ENCODE peak calls at places on chromosome 5, in eight cellular contexts. M is breast epithelium, S is body of pancreas, U is GM23248, Y is GM23338, X is SJSA1, R is endothelial cell of umbilical vein, W is dorsolateral prefrontal cortex. L is an unnamed sample.

GRCh38 chr5:39423331-39423751 is 1.4 kb downstream of the DAB2 start:
- DNase-seq in M (no peak), S (no peak), U (peak), Y (peak), X (peak), R (peak), W (no peak), L (no peak)

GRCh38 chr5:1315709-1316587 is 21.1 kb upstream of the TERT start:
- DNase-seq in M (peak), S (peak), U (peak), Y (peak), X (no peak), R (no peak), W (no peak), L (no peak)

GRCh38 chr5:134111741-134112647 is 2.5 kb upstream of the TCF7 start:
- DNase-seq in M (no peak), S (no peak), U (peak), Y (no peak), X (peak), R (no peak), W (no peak), L (no peak)

GRCh38 chr5:115147052-115147451 is 22.7 kb downstream of the TRIM36 start:
- DNase-seq in M (no peak), S (no peak), U (no peak), Y (no peak), X (no peak), R (no peak), W (no peak), L (no peak)

GRCh38 chr5:6402939-6403338 is 24.6 kb upstream of the MED10 start:
- DNase-seq in M (no peak), S (no peak), U (no peak), Y (no peak), X (no peak), R (no peak), W (no peak), L (no peak)

GRCh38 chr5:150507283-150508020 is 479 bp upstream of the NDST1 start:
- DNase-seq in M (no peak), S (peak), U (no peak), Y (no peak), X (no peak), R (no peak), W (no peak), L (no peak)

GRCh38 chr5:23893561-23893960 is 386.2 kb downstream of the PRDM9 start:
- DNase-seq in M (no peak), S (no peak), U (no peak), Y (no peak), X (no peak), R (no peak), W (no peak), L (no peak)

GRCh38 chr5:137575847-137576246 is 76.7 kb upstream of the SPOCK1 start:
- DNase-seq in M (no peak), S (no peak), U (peak), Y (no peak), X (no peak), R (peak), W (no peak), L (no peak)

GRCh38 chr5:77425998-77426659 is 66.0 kb downstream of the WDR41 start:
- DNase-seq in M (no peak), S (no peak), U (no peak), Y (no peak), X (no peak), R (no peak), W (no peak), L (no peak)

GRCh38 chr5:116472274-116472673 is 102.3 kb downstream of the SEMA6A start:
- DNase-seq in M (no peak), S (no peak), U (no peak), Y (no peak), X (no peak), R (no peak), W (no peak), L (no peak)

GRCh38 chr5:175321927-175322532 is 122.0 kb downstream of the DRD1 start:
- DNase-seq in M (no peak), S (no peak), U (peak), Y (peak), X (peak), R (no peak), W (no peak), L (no peak)

GRCh38 chr5:139543423-139543991 is 17.6 kb upstream of the UBE2D2 start:
- DNase-seq in M (no peak), S (peak), U (peak), Y (peak), X (no peak), R (peak), W (peak), L (peak)

GRCh38 chr5:95962785-95963184 is 1.1 kb upstream of the ELL2 start:
- DNase-seq in M (no peak), S (peak), U (no peak), Y (peak), X (peak), R (no peak), W (no peak), L (no peak)

GRCh38 chr5:143562935-143563334 is 159.4 kb upstream of the NR3C1 start:
- DNase-seq in M (peak), S (peak), U (peak), Y (no peak), X (no peak), R (peak), W (no peak), L (no peak)

GRCh38 chr5:142450419-142450818 is 125.6 kb upstream of the SPRY4 start:
- DNase-seq in M (no peak), S (no peak), U (no peak), Y (no peak), X (no peak), R (no peak), W (no peak), L (no peak)

GRCh38 chr5:142459209-142459608 is 134.4 kb upstream of the SPRY4 start:
- DNase-seq in M (no peak), S (no peak), U (no peak), Y (no peak), X (no peak), R (no peak), W (no peak), L (no peak)

GRCh38 chr5:142455856-142456255 is 131.0 kb upstream of the SPRY4 start:
- DNase-seq in M (no peak), S (no peak), U (no peak), Y (no peak), X (no peak), R (no peak), W (no peak), L (no peak)

GRCh38 chr5:142453801-142454381 is 129.1 kb upstream of the SPRY4 start:
- DNase-seq in M (no peak), S (no peak), U (no peak), Y (no peak), X (no peak), R (no peak), W (no peak), L (no peak)
- H3K27ac ChIP-seq in M (no peak), S (no peak), U (no peak), Y (no peak), X (no peak), R (no peak), W (no peak), L (no peak)

GRCh38 chr5:32130865-32131264 is 43.3 kb downstream of the GOLPH3 start:
- DNase-seq in M (no peak), S (no peak), U (no peak), Y (no peak), X (no peak), R (no peak), W (no peak), L (no peak)

GRCh38 chr5:32126691-32127090 is 47.4 kb downstream of the GOLPH3 start:
- DNase-seq in M (no peak), S (no peak), U (no peak), Y (no peak), X (no peak), R (no peak), W (no peak), L (no peak)

GRCh38 chr5:32127759-32128158 is 46.4 kb downstream of the GOLPH3 start:
- DNase-seq in M (no peak), S (no peak), U (no peak), Y (peak), X (no peak), R (no peak), W (no peak), L (no peak)

GRCh38 chr5:32131604-32132003 is 42.5 kb downstream of the GOLPH3 start:
- DNase-seq in M (no peak), S (no peak), U (no peak), Y (no peak), X (no peak), R (no peak), W (no peak), L (no peak)

DNA sequence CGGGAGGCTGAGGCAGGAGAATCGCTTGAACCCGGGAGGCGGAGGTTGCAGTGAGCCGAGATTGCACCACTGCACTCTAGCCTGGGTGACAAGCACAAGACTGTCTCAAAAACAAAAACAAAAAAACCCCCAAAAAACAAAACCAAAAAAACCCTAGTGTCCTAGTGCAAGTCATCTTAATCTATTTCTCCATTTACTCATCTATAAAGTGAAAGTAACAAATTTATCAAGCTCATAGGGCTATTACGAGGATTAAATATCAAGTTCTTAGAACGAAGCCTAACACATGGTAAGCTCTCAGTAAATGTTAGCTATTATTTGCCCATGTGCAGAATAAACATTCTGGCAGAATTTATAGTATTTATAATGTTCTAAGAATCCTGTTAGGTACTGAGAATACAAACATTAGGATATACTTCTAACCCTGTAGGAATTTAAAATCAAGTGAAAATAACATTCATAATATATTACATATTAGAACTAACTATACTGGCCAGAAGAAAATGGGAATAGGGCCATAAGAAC is 45.0 kb downstream of the GOLPH3 start:
- DNase-seq in M (no peak), S (no peak), U (no peak), Y (no peak), X (no peak), R (no peak), W (no peak), L (no peak)
- H3K27ac ChIP-seq in M (no peak), S (no peak), U (peak), Y (peak), X (no peak), R (no peak), W (no peak), L (no peak)

GRCh38 chr5:79237735-79238560 is 2.0 kb downstream of the JMY start:
- DNase-seq in M (no peak), S (no peak), U (peak), Y (no peak), X (peak), R (no peak), W (no peak), L (no peak)

GRCh38 chr5:79235222-79235577 is 731 bp upstream of the JMY start:
- DNase-seq in M (no peak), S (no peak), U (peak), Y (no peak), X (no peak), R (no peak), W (no peak), L (no peak)

GRCh38 chr5:79236364-79236969 is 536 bp downstream of the JMY start:
- DNase-seq in M (peak), S (no peak), U (peak), Y (peak), X (no peak), R (no peak), W (no peak), L (no peak)

GRCh38 chr5:79235578-79236363 is at the start of gene JMY:
- DNase-seq in M (peak), S (peak), U (peak), Y (peak), X (peak), R (peak), W (peak), L (peak)

DNA sequence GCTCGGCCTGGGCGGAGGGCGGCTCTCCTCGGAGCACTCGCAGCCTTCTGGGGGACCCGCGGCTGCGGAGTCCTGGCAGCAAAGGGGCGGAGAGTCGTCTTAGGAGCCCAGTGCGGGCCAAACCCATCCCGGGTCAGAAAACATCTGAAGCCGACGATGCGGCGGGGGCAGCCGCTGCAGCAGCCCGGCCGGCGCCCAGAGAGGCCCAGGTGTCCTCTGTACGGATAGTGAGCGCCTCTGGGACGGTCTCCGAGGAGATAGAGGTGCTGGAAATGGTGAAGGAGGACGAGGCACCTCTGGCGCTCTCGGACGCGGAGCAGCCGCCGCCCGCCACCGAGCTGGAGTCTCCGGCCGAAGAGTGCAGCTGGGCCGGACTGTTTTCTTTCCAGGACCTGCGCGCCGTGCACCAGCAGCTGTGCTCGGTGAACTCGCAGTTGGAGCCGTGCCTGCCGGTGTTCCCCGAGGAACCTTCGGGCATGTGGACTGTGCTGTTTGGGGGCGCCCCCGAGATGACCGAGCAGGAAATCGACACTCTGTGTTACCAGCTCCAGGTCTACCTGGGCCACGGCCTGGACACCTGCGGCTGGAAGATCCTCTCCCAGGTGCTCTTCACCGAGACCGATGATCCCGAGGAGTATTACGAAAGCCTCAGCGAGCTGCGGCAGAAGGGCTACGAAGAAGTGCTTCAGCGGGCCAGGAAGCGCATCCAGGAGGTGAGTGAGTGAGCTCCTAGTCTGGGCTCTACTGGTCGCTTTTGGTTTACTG is 1.2 kb downstream of the JMY start:
- DNase-seq in M (peak), S (peak), U (peak), Y (peak), X (peak), R (peak), W (no peak), L (peak)
- H3K27ac ChIP-seq in M (peak), S (peak), U (peak), Y (no peak), X (no peak), R (no peak), W (peak), L (peak)

DNA sequence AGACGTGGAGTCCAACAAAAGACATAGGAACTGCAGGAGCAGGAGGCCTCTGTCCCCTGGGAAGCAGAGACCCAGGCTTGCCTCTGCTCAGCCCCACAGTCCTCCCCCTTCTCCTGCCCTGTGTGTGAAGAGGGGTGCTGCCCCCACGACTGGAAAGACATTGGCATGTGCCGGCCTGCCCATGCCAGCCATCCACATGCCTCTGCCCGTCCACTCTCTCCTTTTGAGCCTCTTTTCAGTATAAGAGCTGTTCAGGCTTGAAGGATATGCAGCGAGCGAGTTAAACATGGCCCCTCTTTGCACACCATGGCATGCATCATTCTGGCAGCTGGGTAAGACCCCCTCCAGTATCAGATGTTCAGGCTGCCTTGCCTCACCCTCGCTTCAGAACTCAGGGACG is 159.7 kb upstream of the OTULINL start:
- DNase-seq in M (no peak), S (no peak), U (no peak), Y (no peak), X (no peak), R (no peak), W (no peak), L (no peak)
- H3K27ac ChIP-seq in M (no peak), S (no peak), U (no peak), Y (no peak), X (no peak), R (no peak), W (no peak), L (no peak)

GRCh38 chr5:66515209-66515608 is 81.0 kb upstream of the MAST4 start:
- DNase-seq in M (no peak), S (no peak), U (no peak), Y (no peak), X (no peak), R (no peak), W (no peak), L (no peak)
- H3K27ac ChIP-seq in M (no peak), S (no peak), U (no peak), Y (no peak), X (no peak), R (no peak), W (no peak), L (no peak)

GRCh38 chr5:20469390-20469789 is 481.4 kb upstream of the CDH18 start:
- DNase-seq in M (no peak), S (no peak), U (no peak), Y (no peak), X (no peak), R (no peak), W (no peak), L (no peak)
- H3K27ac ChIP-seq in M (no peak), S (no peak), U (no peak), Y (no peak), X (no peak), R (no peak), W (no peak), L (no peak)

DNA sequence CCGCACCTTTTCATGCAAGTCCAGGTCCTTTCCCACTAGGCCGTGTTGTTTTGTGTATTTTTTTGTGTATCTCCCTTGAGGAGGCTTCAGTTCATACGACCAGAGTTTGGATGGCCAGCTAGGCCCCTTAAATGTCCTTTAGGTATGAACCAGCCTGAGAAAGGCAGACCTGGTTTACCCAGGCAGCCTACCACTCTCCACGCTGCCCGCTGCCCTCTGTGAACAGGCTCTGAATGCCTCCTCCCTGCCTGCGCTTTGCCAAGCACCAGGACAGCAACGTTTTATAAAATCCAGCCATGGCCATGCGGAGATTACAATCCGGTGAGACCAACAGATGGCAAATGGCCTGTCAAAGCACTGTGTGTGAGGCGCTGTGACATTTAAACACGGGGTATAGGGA is 626 bp upstream of the CLTB start:
- DNase-seq in M (no peak), S (no peak), U (no peak), Y (no peak), X (no peak), R (no peak), W (no peak), L (no peak)
- H3K27ac ChIP-seq in M (peak), S (peak), U (no peak), Y (no peak), X (no peak), R (no peak), W (peak), L (peak)

GRCh38 chr5:155080721-155081120 is 67.2 kb downstream of the KIF4B start:
- DNase-seq in M (no peak), S (no peak), U (no peak), Y (no peak), X (no peak), R (no peak), W (no peak), L (no peak)

GRCh38 chr5:155085282-155085990 is 71.9 kb downstream of the KIF4B start:
- DNase-seq in M (peak), S (no peak), U (no peak), Y (no peak), X (no peak), R (no peak), W (peak), L (no peak)

GRCh38 chr5:155081618-155082017 is 68.1 kb downstream of the KIF4B start:
- DNase-seq in M (no peak), S (no peak), U (no peak), Y (no peak), X (no peak), R (no peak), W (no peak), L (no peak)

GRCh38 chr5:155079698-155080097 is 66.1 kb downstream of the KIF4B start:
- DNase-seq in M (no peak), S (no peak), U (no peak), Y (no peak), X (no peak), R (no peak), W (no peak), L (no peak)

DNA sequence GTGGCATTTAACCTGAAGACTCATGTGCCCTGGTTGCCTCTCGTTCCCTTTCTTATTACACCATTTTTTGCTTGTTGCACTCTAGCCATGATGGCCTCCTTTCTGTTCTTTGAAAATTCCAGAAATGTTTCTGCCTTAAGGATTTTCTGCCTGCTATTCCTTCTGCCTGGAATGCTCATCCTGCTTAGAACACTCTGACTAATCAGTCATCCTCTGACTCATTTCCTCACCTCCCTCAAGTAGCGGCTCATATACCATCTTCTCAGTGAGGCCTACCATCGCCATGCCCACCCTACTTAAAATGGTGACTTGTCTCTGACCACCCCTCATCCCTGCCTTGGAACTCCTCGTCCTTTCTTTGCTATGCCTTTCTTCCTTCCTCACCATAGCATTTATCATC is 68.8 kb downstream of the KIF4B start:
- DNase-seq in M (no peak), S (no peak), U (peak), Y (no peak), X (peak), R (peak), W (no peak), L (no peak)
- H3K27ac ChIP-seq in M (no peak), S (no peak), U (no peak), Y (no peak), X (peak), R (peak), W (no peak), L (no peak)